ENCODE peak calls at places on chromosomes 4 and X, in four cellular contexts. One of them, this sample, is unnamed.

GRCh38 chr4:56764775-56765174 is 56.7 kb downstream of the SPINK2 start:
- DNase-seq in H4: peak
- DNase-seq in mammary epithelial cell: no peak
- DNase-seq in OCI-M1: no peak
- DNase-seq in this sample: no peak

GRCh38 chr4:1010522-1011021 is 854 bp upstream of the FGFRL1 start:
- DNase-seq in mammary epithelial cell: peak
- DNase-seq in H4: peak
- DNase-seq in OCI-M1: peak
- DNase-seq in this sample: peak

GRCh38 chr4:78560296-78560963 is 8.9 kb downstream of the ANXA3 start:
- DNase-seq in H4: no peak
- DNase-seq in OCI-M1: peak
- DNase-seq in mammary epithelial cell: peak
- DNase-seq in this sample: no peak

GRCh38 chrX:2159393-2159792 is 341.4 kb downstream of the DHRSX start:
- DNase-seq in mammary epithelial cell: no peak
- DNase-seq in OCI-M1: peak
- DNase-seq in H4: no peak
- DNase-seq in this sample: no peak

GRCh38 chr4:189656551-189657165 is 284.0 kb upstream of the FRG1 start:
- DNase-seq in H4: no peak
- DNase-seq in mammary epithelial cell: no peak
- DNase-seq in OCI-M1: no peak
- DNase-seq in this sample: no peak

GRCh38 chrX:152637649-152638442 is at the start of gene GABRQ:
- DNase-seq in H4: peak
- DNase-seq in OCI-M1: peak
- DNase-seq in mammary epithelial cell: no peak
- DNase-seq in this sample: peak

GRCh38 chrX:153687121-153688039 is at the start of gene SLC6A8:
- DNase-seq in mammary epithelial cell: peak
- DNase-seq in H4: peak
- DNase-seq in OCI-M1: peak
- DNase-seq in this sample: peak

GRCh38 chr4:182895791-182896292 is 21.3 kb downstream of the DCTD start:
- DNase-seq in H4: no peak
- DNase-seq in mammary epithelial cell: no peak
- DNase-seq in OCI-M1: no peak
- DNase-seq in this sample: no peak

GRCh38 chrX:70042399-70043371 is 7.1 kb downstream of the AWAT2 start:
- DNase-seq in OCI-M1: peak
- DNase-seq in H4: peak
- DNase-seq in mammary epithelial cell: no peak
- DNase-seq in this sample: no peak

GRCh38 chr4:76809594-76810305 is 88.2 kb downstream of the SOWAHB start:
- DNase-seq in OCI-M1: no peak
- DNase-seq in mammary epithelial cell: peak
- DNase-seq in H4: no peak
- DNase-seq in this sample: no peak

GRCh38 chr4:54696649-54697048 is 38.9 kb downstream of the KIT start:
- DNase-seq in H4: no peak
- DNase-seq in OCI-M1: no peak
- DNase-seq in mammary epithelial cell: no peak
- DNase-seq in this sample: no peak

GRCh38 chrX:49171752-49172279 is at the start of gene PLP2:
- DNase-seq in OCI-M1: no peak
- DNase-seq in H4: peak
- DNase-seq in mammary epithelial cell: peak
- DNase-seq in this sample: peak

GRCh38 chrX:1012678-1013300 is 199.7 kb downstream of the CRLF2 start:
- DNase-seq in H4: no peak
- DNase-seq in OCI-M1: no peak
- DNase-seq in mammary epithelial cell: no peak
- DNase-seq in this sample: no peak

GRCh38 chr4:27668001-27668400 is 807.4 kb downstream of the STIM2 start:
- DNase-seq in H4: no peak
- DNase-seq in mammary epithelial cell: no peak
- DNase-seq in OCI-M1: no peak
- DNase-seq in this sample: no peak

GRCh38 chrX:154135458-154136229 is 8.4 kb upstream of the OPN1LW start:
- DNase-seq in OCI-M1: no peak
- DNase-seq in mammary epithelial cell: peak
- DNase-seq in H4: no peak
- DNase-seq in this sample: no peak

GRCh38 chr4:52995341-52996030 is 133.4 kb downstream of the RASL11B start:
- DNase-seq in mammary epithelial cell: peak
- DNase-seq in OCI-M1: no peak
- DNase-seq in H4: no peak
- DNase-seq in this sample: no peak

GRCh38 chr4:130738233-130738632 is 1642.3 kb downstream of the C4orf33 start:
- DNase-seq in H4: no peak
- DNase-seq in OCI-M1: no peak
- DNase-seq in mammary epithelial cell: no peak
- DNase-seq in this sample: no peak

GRCh38 chrX:12971282-12972003 is 3.5 kb upstream of the TMSB4X start:
- DNase-seq in mammary epithelial cell: no peak
- DNase-seq in OCI-M1: no peak
- DNase-seq in H4: no peak
- DNase-seq in this sample: peak

GRCh38 chr4:88033309-88033708 is 25.9 kb downstream of the PKD2 start:
- DNase-seq in mammary epithelial cell: peak
- DNase-seq in OCI-M1: peak
- DNase-seq in H4: peak
- DNase-seq in this sample: peak

GRCh38 chr4:169142906-169143305 is 127.8 kb downstream of the SH3RF1 start:
- DNase-seq in H4: no peak
- DNase-seq in OCI-M1: no peak
- DNase-seq in mammary epithelial cell: no peak
- DNase-seq in this sample: no peak

GRCh38 chr4:133565379-133565778 is 416.3 kb downstream of the PCDH10 start:
- DNase-seq in mammary epithelial cell: peak
- DNase-seq in H4: peak
- DNase-seq in OCI-M1: no peak
- DNase-seq in this sample: no peak

GRCh38 chrX:104566921-104567501 is 1.0 kb downstream of the IL1RAPL2 start:
- DNase-seq in OCI-M1: no peak
- DNase-seq in H4: no peak
- DNase-seq in mammary epithelial cell: peak
- DNase-seq in this sample: no peak

GRCh38 chr4:76736434-76736833 is 161.5 kb downstream of the SOWAHB start:
- DNase-seq in OCI-M1: no peak
- DNase-seq in H4: no peak
- DNase-seq in mammary epithelial cell: no peak
- DNase-seq in this sample: no peak

GRCh38 chrX:39149761-39150160 is 348.5 kb downstream of the MID1IP1 start:
- DNase-seq in H4: peak
- DNase-seq in mammary epithelial cell: peak
- DNase-seq in OCI-M1: peak
- DNase-seq in this sample: peak

GRCh38 chr4:77251751-77252150 is 94.7 kb downstream of the CCNG2 start:
- DNase-seq in H4: no peak
- DNase-seq in OCI-M1: no peak
- DNase-seq in mammary epithelial cell: no peak
- DNase-seq in this sample: no peak

GRCh38 chr4:33882246-33882990 is 2361.9 kb downstream of the ARAP2 start:
- DNase-seq in mammary epithelial cell: no peak
- DNase-seq in H4: no peak
- DNase-seq in OCI-M1: no peak
- DNase-seq in this sample: no peak

GRCh38 chr4:67234296-67234695 is 311.0 kb downstream of the CENPC start:
- DNase-seq in OCI-M1: no peak
- DNase-seq in mammary epithelial cell: no peak
- DNase-seq in H4: no peak
- DNase-seq in this sample: no peak

GRCh38 chr4:77818077-77818666 is 996 bp downstream of the CNOT6L start:
- DNase-seq in mammary epithelial cell: peak
- DNase-seq in H4: peak
- DNase-seq in OCI-M1: peak
- DNase-seq in this sample: peak

GRCh38 chrX:35858916-35859315 is 60.6 kb upstream of the CFAP47 start:
- DNase-seq in H4: peak
- DNase-seq in OCI-M1: no peak
- DNase-seq in mammary epithelial cell: no peak
- DNase-seq in this sample: no peak

GRCh38 chr4:104487105-104487504 is 7.6 kb downstream of the CXXC4 start:
- DNase-seq in OCI-M1: peak
- DNase-seq in H4: no peak
- DNase-seq in mammary epithelial cell: no peak
- DNase-seq in this sample: peak

GRCh38 chrX:17359500-17359899 is 15.5 kb upstream of the NHS start:
- DNase-seq in mammary epithelial cell: peak
- DNase-seq in OCI-M1: no peak
- DNase-seq in H4: no peak
- DNase-seq in this sample: no peak

GRCh38 chr4:149605601-149606378 is 209.9 kb downstream of the IQCM start:
- DNase-seq in OCI-M1: peak
- DNase-seq in mammary epithelial cell: peak
- DNase-seq in H4: no peak
- DNase-seq in this sample: no peak

GRCh38 chrX:43836435-43837184 is 45.6 kb downstream of the MAOB start:
- DNase-seq in mammary epithelial cell: peak
- DNase-seq in H4: peak
- DNase-seq in OCI-M1: peak
- DNase-seq in this sample: no peak

GRCh38 chrX:124507276-124507675 is 160.9 kb downstream of the SH2D1A start:
- DNase-seq in mammary epithelial cell: peak
- DNase-seq in H4: no peak
- DNase-seq in OCI-M1: no peak
- DNase-seq in this sample: no peak

GRCh38 chrX:119251381-119251780 is 15.3 kb downstream of the PGRMC1 start:
- DNase-seq in H4: no peak
- DNase-seq in OCI-M1: no peak
- DNase-seq in mammary epithelial cell: no peak
- DNase-seq in this sample: no peak

GRCh38 chrX:155053656-155054055 is 17.3 kb downstream of the CMC4 start:
- DNase-seq in mammary epithelial cell: no peak
- DNase-seq in OCI-M1: peak
- DNase-seq in H4: no peak
- DNase-seq in this sample: no peak